ENCODE peak calls at places on chromosomes 2 and 18, in four cellular contexts. H is AG04449, K is astrocyte, R is mucosa of descending colon. S is an unnamed sample.

GRCh38 chr18:35072616-35073015 is 31.4 kb downstream of the MAPRE2 start:
- DNase-seq in R (no peak), H (no peak), K (no peak), S (no peak)

GRCh38 chr18:46458472-46458871 is 198.5 kb downstream of the LOXHD1 start:
- DNase-seq in K (no peak), H (no peak), R (no peak), S (no peak)

GRCh38 chr2:90207454-90208058 is 1516.1 kb downstream of the RPIA start:
- DNase-seq in R (no peak), K (no peak), H (no peak), S (no peak)

GRCh38 chr2:65766768-65767267 is 334.4 kb upstream of the SPRED2 start:
- DNase-seq in R (no peak), H (no peak), K (no peak), S (no peak)

GRCh38 chr18:6370410-6370809 is 44.3 kb downstream of the L3MBTL4 start:
- DNase-seq in H (no peak), R (no peak), K (no peak), S (no peak)

GRCh38 chr18:79526468-79527460 is 131.0 kb downstream of the NFATC1 start:
- DNase-seq in R (no peak), H (no peak), K (no peak), S (no peak)

GRCh38 chr18:22001912-22002487 is 167.4 kb upstream of the GATA6 start:
- DNase-seq in H (no peak), R (peak), K (no peak), S (no peak)

GRCh38 chr18:79857082-79857661 is 59.4 kb downstream of the KCNG2 start:
- DNase-seq in R (no peak), H (no peak), K (peak), S (no peak)

GRCh38 chr2:29309090-29310054 is 194.2 kb downstream of the CLIP4 start:
- DNase-seq in H (no peak), R (peak), K (peak), S (no peak)

GRCh38 chr2:43088148-43089073 is 138.0 kb downstream of the ZFP36L2 start:
- DNase-seq in H (no peak), R (no peak), K (no peak), S (no peak)

GRCh38 chr18:49364821-49365220 is 95.6 kb downstream of the DYM start:
- DNase-seq in K (no peak), R (no peak), H (no peak), S (no peak)

GRCh38 chr2:211748339-211748738 is 790.3 kb downstream of the ERBB4 start:
- DNase-seq in R (no peak), K (no peak), H (no peak), S (no peak)

GRCh38 chr2:62705859-62706720 is 577 bp downstream of the EHBP1 start:
- DNase-seq in K (peak), H (no peak), R (peak), S (peak)

GRCh38 chr18:79064228-79064627 is 5.0 kb upstream of the ATP9B start:
- DNase-seq in H (no peak), R (no peak), K (no peak), S (no peak)

GRCh38 chr18:3138274-3138975 is 81.3 kb downstream of the MYOM1 start:
- DNase-seq in H (no peak), R (no peak), K (no peak), S (no peak)

GRCh38 chr2:68196120-68196716 is 38.5 kb downstream of the PNO1 start:
- DNase-seq in H (peak), R (peak), K (peak), S (peak)

GRCh38 chr2:114254875-114255274 is 187.6 kb upstream of the DPP10 start:
- DNase-seq in K (no peak), H (no peak), R (no peak), S (no peak)

GRCh38 chr2:177164584-177165052 is 48.0 kb upstream of the HNRNPA3 start:
- DNase-seq in K (peak), R (peak), H (no peak), S (peak)

GRCh38 chr18:36315736-36316135 is 18.2 kb downstream of the FHOD3 start:
- DNase-seq in H (no peak), R (no peak), K (peak), S (no peak)

GRCh38 chr18:36312806-36313395 is 15.4 kb downstream of the FHOD3 start:
- DNase-seq in R (no peak), K (peak), H (no peak), S (no peak)

GRCh38 chr18:36314754-36315153 is 17.2 kb downstream of the FHOD3 start:
- DNase-seq in R (no peak), H (peak), K (peak), S (no peak)

GRCh38 chr18:36316246-36316645 is 18.7 kb downstream of the FHOD3 start:
- DNase-seq in H (no peak), K (no peak), R (no peak), S (no peak)

DNA sequence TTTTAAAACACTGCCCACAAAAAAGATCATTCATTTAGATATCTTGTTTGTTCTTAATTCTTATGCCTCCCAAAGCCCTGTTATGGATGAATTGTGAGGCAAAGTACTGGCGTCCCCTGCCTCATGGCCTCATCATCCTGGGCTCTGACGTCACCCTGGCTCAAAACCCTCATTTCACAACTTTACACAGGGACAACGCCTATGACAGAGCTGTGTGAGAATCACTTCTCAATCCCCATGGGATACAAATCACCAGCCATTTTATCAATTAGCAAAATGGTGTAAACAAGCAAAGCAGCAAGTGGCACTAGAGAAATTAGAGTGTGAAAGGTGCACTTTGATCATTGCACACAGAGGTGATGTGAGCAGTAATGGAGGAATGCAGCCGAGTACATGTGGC is 16.6 kb downstream of the FHOD3 start:
- DNase-seq in K (peak), H (no peak), R (no peak), S (no peak)
- H3K4me3 ChIP-seq in K (no peak), H (no peak), R (no peak), S (no peak)

GRCh38 chr18:43648002-43648401 is 370.7 kb upstream of the SYT4 start:
- DNase-seq in R (no peak), H (no peak), K (no peak), S (no peak)
- TF ChIP-seq CTCF in R (no peak), H (no peak), K (no peak), S (no peak)

DNA sequence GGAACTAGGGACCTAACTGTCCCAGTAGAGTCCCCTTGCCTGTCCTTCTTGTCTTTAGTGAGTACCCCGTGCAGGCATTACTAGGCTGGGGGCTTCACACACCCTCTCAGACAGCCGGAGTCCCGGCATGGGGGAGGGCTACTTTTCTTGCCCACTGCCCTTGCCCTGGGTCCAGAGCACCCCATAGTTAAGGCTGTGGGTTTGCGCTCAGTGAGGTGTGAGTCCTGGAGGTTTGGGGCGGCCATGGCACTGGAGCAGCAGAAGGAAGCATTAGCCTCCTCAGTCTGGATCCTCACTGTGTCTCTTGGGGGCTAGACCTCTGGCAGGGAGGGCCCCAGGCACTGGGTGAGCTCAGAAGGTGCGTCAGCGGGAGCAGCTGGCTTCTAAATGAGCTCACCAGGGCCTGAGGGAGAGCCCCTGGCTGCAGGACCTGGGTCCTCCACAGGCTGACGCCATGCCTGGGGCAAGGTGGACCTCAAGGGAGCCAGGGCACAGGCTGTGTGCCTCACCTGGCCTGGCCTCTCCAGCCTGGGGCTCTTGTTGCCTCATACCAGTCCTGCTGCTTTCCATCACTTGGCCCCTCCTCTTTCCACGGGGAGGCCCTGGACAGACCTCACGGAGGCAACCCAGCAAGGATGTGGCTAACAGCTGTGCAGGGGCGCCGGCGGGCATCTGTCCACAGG is 27.4 kb downstream of the HS6ST1 start:
- DNase-seq in K (no peak), H (no peak), R (no peak), S (no peak)
- H3K4me3 ChIP-seq in K (no peak), H (no peak), R (no peak), S (no peak)

GRCh38 chr2:15058015-15058414 is 425.5 kb downstream of the LRATD1 start:
- DNase-seq in R (no peak), H (no peak), K (no peak), S (no peak)
- TF ChIP-seq CTCF in R (no peak), H (no peak), K (peak), S (no peak)

DNA sequence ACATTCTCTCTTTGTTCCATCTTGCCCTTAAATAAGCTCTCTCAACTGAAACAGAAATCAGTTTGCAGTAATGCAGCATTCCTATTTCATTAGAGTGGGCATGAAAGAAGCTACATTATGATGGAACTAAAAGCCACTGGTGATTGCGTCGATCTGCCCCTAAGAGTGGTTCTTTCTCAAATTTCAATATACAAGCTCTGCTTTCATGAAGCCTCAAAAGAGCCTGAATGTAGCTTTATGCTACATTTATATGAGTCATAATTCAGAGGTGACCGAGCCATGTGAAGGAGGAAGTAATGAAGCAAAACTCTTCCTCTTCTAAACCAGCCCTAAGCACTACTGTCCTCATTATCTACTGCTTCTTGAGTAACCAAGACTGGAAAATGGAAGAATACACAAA is 64.8 kb upstream of the CYTIP start:
- DNase-seq in R (no peak), H (no peak), K (no peak), S (no peak)
- H3K4me3 ChIP-seq in R (no peak), H (no peak), K (no peak), S (no peak)